ENCODE peak calls at places on chromosome 6, in seven cellular contexts. One of them, this sample, is unnamed.
A peak's percentile ranks its signal among the peaks of the same experiment; 100 is the strongest.

GRCh38 chr6:43060755-43061633 is 1.6 kb downstream of the KLC4 start:
- DNase-seq in pancreas: peak; percentile 43
- DNase-seq in left lung: no peak
- DNase-seq in IMR-90: no peak
- DNase-seq in right atrium auricular region: no peak
- DNase-seq in right cardiac atrium: no peak
- DNase-seq in heart left ventricle: no peak
- DNase-seq in this sample: no peak

GRCh38 chr6:126614642-126615504 is 275.0 kb downstream of the CENPW start:
- DNase-seq in pancreas: no peak
- DNase-seq in left lung: no peak
- DNase-seq in IMR-90: no peak
- DNase-seq in right atrium auricular region: no peak
- DNase-seq in right cardiac atrium: no peak
- DNase-seq in heart left ventricle: no peak
- DNase-seq in this sample: no peak

GRCh38 chr6:116405147-116405546 is 34.4 kb downstream of the DSE start:
- DNase-seq in pancreas: no peak
- DNase-seq in left lung: no peak
- DNase-seq in IMR-90: peak; percentile 84
- DNase-seq in right atrium auricular region: no peak
- DNase-seq in right cardiac atrium: no peak
- DNase-seq in heart left ventricle: no peak
- DNase-seq in this sample: no peak

GRCh38 chr6:43614396-43614730 is 14.7 kb downstream of the GTPBP2 start:
- DNase-seq in pancreas: no peak
- DNase-seq in left lung: no peak
- DNase-seq in IMR-90: no peak
- DNase-seq in right atrium auricular region: no peak
- DNase-seq in right cardiac atrium: no peak
- DNase-seq in heart left ventricle: no peak
- DNase-seq in this sample: no peak

GRCh38 chr6:17874753-17875152 is 112.7 kb downstream of the KIF13A start:
- DNase-seq in pancreas: no peak
- DNase-seq in left lung: no peak
- DNase-seq in IMR-90: no peak
- DNase-seq in right atrium auricular region: no peak
- DNase-seq in right cardiac atrium: no peak
- DNase-seq in heart left ventricle: no peak
- DNase-seq in this sample: no peak

GRCh38 chr6:138485005-138485545 is 14.2 kb downstream of the NHSL1 start:
- DNase-seq in pancreas: no peak
- DNase-seq in left lung: no peak
- DNase-seq in IMR-90: peak; percentile 8
- DNase-seq in right atrium auricular region: no peak
- DNase-seq in right cardiac atrium: no peak
- DNase-seq in heart left ventricle: no peak
- DNase-seq in this sample: no peak

GRCh38 chr6:13673368-13673767 is 38.3 kb downstream of the RANBP9 start:
- DNase-seq in pancreas: no peak
- DNase-seq in left lung: no peak
- DNase-seq in IMR-90: no peak
- DNase-seq in right atrium auricular region: no peak
- DNase-seq in right cardiac atrium: no peak
- DNase-seq in heart left ventricle: no peak
- DNase-seq in this sample: no peak

GRCh38 chr6:148968636-148969270 is 221.9 kb downstream of the UST start:
- DNase-seq in pancreas: no peak
- DNase-seq in left lung: no peak
- DNase-seq in IMR-90: peak; percentile 70
- DNase-seq in right atrium auricular region: no peak
- DNase-seq in right cardiac atrium: no peak
- DNase-seq in heart left ventricle: no peak
- DNase-seq in this sample: no peak

GRCh38 chr6:111725446-111726112 is 119.9 kb upstream of the TRAF3IP2 start:
- DNase-seq in pancreas: no peak
- DNase-seq in left lung: no peak
- DNase-seq in IMR-90: peak; percentile 32
- DNase-seq in right atrium auricular region: peak; percentile 74
- DNase-seq in right cardiac atrium: peak; percentile 53
- DNase-seq in heart left ventricle: no peak
- DNase-seq in this sample: no peak

GRCh38 chr6:31293343-31293742 is 21.5 kb upstream of the HLA-C start:
- DNase-seq in pancreas: no peak
- DNase-seq in left lung: no peak
- DNase-seq in IMR-90: peak; percentile 39
- DNase-seq in right atrium auricular region: no peak
- DNase-seq in right cardiac atrium: no peak
- DNase-seq in heart left ventricle: no peak
- DNase-seq in this sample: no peak

GRCh38 chr6:112831022-112831421 is 483.9 kb downstream of the RFPL4B start:
- DNase-seq in pancreas: no peak
- DNase-seq in left lung: no peak
- DNase-seq in IMR-90: peak; percentile 18
- DNase-seq in right atrium auricular region: no peak
- DNase-seq in right cardiac atrium: no peak
- DNase-seq in heart left ventricle: no peak
- DNase-seq in this sample: no peak

GRCh38 chr6:149212202-149212601 is 105.3 kb upstream of the TAB2 start:
- DNase-seq in pancreas: no peak
- DNase-seq in left lung: no peak
- DNase-seq in IMR-90: peak; percentile 42
- DNase-seq in right atrium auricular region: no peak
- DNase-seq in right cardiac atrium: no peak
- DNase-seq in heart left ventricle: no peak
- DNase-seq in this sample: no peak

GRCh38 chr6:118580585-118581419 is 32.7 kb downstream of the PLN start:
- DNase-seq in pancreas: no peak
- DNase-seq in left lung: no peak
- DNase-seq in IMR-90: peak; percentile 78
- DNase-seq in right atrium auricular region: peak; percentile 62
- DNase-seq in right cardiac atrium: peak; percentile 30
- DNase-seq in heart left ventricle: peak; percentile 30
- DNase-seq in this sample: no peak

GRCh38 chr6:143164565-143165105 is 103.9 kb downstream of the AIG1 start:
- DNase-seq in pancreas: no peak
- DNase-seq in left lung: no peak
- DNase-seq in IMR-90: no peak
- DNase-seq in right atrium auricular region: no peak
- DNase-seq in right cardiac atrium: no peak
- DNase-seq in heart left ventricle: no peak
- DNase-seq in this sample: no peak

GRCh38 chr6:115241373-115241772 is 819.3 kb downstream of the FRK start:
- DNase-seq in pancreas: no peak
- DNase-seq in left lung: no peak
- DNase-seq in IMR-90: no peak
- DNase-seq in right atrium auricular region: no peak
- DNase-seq in right cardiac atrium: no peak
- DNase-seq in heart left ventricle: no peak
- DNase-seq in this sample: no peak

GRCh38 chr6:44000164-44000842 is 126.9 kb downstream of the MRPL14 start:
- DNase-seq in pancreas: no peak
- DNase-seq in left lung: peak; percentile 90
- DNase-seq in IMR-90: peak; percentile 25
- DNase-seq in right atrium auricular region: no peak
- DNase-seq in right cardiac atrium: no peak
- DNase-seq in heart left ventricle: no peak
- DNase-seq in this sample: no peak

GRCh38 chr6:149031545-149032317 is 284.9 kb downstream of the UST start:
- DNase-seq in pancreas: no peak
- DNase-seq in left lung: no peak
- DNase-seq in IMR-90: peak; percentile 85
- DNase-seq in right atrium auricular region: no peak
- DNase-seq in right cardiac atrium: no peak
- DNase-seq in heart left ventricle: peak; percentile 28
- DNase-seq in this sample: no peak

GRCh38 chr6:110315856-110316398 is 42.2 kb downstream of the METTL24 start:
- DNase-seq in pancreas: no peak
- DNase-seq in left lung: no peak
- DNase-seq in IMR-90: no peak
- DNase-seq in right atrium auricular region: no peak
- DNase-seq in right cardiac atrium: no peak
- DNase-seq in heart left ventricle: no peak
- DNase-seq in this sample: no peak

GRCh38 chr6:152026291-152026690 is 218.8 kb downstream of the ESR1 start:
- DNase-seq in pancreas: no peak
- DNase-seq in left lung: no peak
- DNase-seq in IMR-90: no peak
- DNase-seq in right atrium auricular region: no peak
- DNase-seq in right cardiac atrium: no peak
- DNase-seq in heart left ventricle: no peak
- DNase-seq in this sample: no peak

GRCh38 chr6:114063956-114064355 is 93.0 kb upstream of the HDAC2 start:
- DNase-seq in pancreas: no peak
- DNase-seq in left lung: no peak
- DNase-seq in IMR-90: peak; percentile 38
- DNase-seq in right atrium auricular region: no peak
- DNase-seq in right cardiac atrium: no peak
- DNase-seq in heart left ventricle: no peak
- DNase-seq in this sample: no peak

GRCh38 chr6:129672345-129672691 is 37.7 kb downstream of the ARHGAP18 start:
- DNase-seq in pancreas: no peak
- DNase-seq in left lung: no peak
- DNase-seq in IMR-90: no peak
- DNase-seq in right atrium auricular region: no peak
- DNase-seq in right cardiac atrium: no peak
- DNase-seq in heart left ventricle: no peak
- DNase-seq in this sample: no peak
- H3K27ac ChIP-seq in pancreas: no peak overlapping the region
- H3K27ac ChIP-seq in left lung: peak overlapping the region; percentile 88
- H3K27ac ChIP-seq in IMR-90: peak overlapping the region; percentile 95
- H3K27ac ChIP-seq in right atrium auricular region: peak overlapping the region; percentile 55
- H3K27ac ChIP-seq in right cardiac atrium: peak overlapping the region; percentile 9
- H3K27ac ChIP-seq in heart left ventricle: peak overlapping the region; percentile 61
- H3K27ac ChIP-seq in this sample: peak overlapping the region; percentile 34

DNA sequence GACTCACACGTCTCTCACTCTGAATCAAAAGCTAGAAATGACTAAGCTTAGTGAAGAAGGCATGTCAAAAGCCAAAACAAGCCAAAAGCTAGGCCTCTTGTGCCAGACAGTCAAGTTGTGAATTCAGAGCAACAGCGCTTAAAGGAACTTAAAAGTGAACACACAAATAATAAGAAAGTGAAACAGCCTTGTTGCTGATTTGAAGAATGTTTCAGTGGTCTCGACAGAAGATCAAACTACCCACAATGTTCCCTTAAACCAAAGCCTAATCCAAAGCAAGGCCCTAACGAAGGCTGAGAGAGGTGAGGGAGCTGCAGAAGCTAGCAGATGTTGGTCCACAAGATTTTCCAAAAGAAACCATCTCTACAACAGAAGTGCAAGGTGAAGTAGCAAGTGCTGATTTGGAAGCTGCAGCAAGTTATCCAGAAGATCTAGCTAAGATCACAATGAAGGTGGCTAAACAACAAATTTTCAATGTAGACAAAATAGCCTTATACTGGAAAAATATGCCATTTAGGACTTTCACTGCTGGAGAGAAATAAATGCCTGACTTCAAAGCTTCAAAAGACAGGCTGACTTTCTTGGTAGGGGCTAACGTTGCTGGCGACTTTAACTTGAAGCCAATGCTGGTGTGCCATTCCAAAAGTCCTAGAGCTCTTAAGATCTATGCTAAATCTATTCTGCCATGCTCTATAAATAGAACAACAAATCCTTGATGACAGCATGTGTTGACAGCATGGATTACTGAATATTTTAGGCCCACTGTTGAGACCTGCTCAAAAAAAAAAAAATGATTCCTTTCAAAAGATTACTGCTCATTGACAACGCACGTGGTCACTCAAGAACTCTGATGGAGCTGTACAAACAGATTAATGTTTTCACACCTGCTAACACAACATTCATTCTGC is 40.3 kb downstream of the SEC63 start:
- DNase-seq in pancreas: no peak
- DNase-seq in left lung: no peak
- DNase-seq in IMR-90: no peak
- DNase-seq in right atrium auricular region: no peak
- DNase-seq in right cardiac atrium: no peak
- DNase-seq in heart left ventricle: no peak
- DNase-seq in this sample: no peak
- H3K9me3 ChIP-seq in pancreas: no peaks in the 10 kb centered on the region
- H3K9me3 ChIP-seq in left lung: no peaks in the 10 kb centered on the region
- H3K9me3 ChIP-seq in IMR-90: peaks cover 8% of the 10 kb centered on the region
- H3K9me3 ChIP-seq in right atrium auricular region: peaks cover 15% of the 10 kb centered on the region
- H3K9me3 ChIP-seq in right cardiac atrium: no peaks in the 10 kb centered on the region
- H3K9me3 ChIP-seq in heart left ventricle: peaks cover 14% of the 10 kb centered on the region
- H3K9me3 ChIP-seq in this sample: no peaks in the 10 kb centered on the region

GRCh38 chr6:4582506-4582905 is 193.7 kb upstream of the CDYL start:
- DNase-seq in pancreas: no peak
- DNase-seq in left lung: no peak
- DNase-seq in IMR-90: peak; percentile 64
- DNase-seq in right atrium auricular region: no peak
- DNase-seq in right cardiac atrium: no peak
- DNase-seq in heart left ventricle: no peak
- DNase-seq in this sample: no peak

GRCh38 chr6:4580361-4580760 is 195.8 kb upstream of the CDYL start:
- DNase-seq in pancreas: no peak
- DNase-seq in left lung: no peak
- DNase-seq in IMR-90: no peak
- DNase-seq in right atrium auricular region: no peak
- DNase-seq in right cardiac atrium: no peak
- DNase-seq in heart left ventricle: no peak
- DNase-seq in this sample: no peak

GRCh38 chr6:4583026-4583425 is 193.2 kb upstream of the CDYL start:
- DNase-seq in pancreas: no peak
- DNase-seq in left lung: no peak
- DNase-seq in IMR-90: no peak
- DNase-seq in right atrium auricular region: no peak
- DNase-seq in right cardiac atrium: no peak
- DNase-seq in heart left ventricle: no peak
- DNase-seq in this sample: no peak

GRCh38 chr6:4584801-4585200 is 191.4 kb upstream of the CDYL start:
- DNase-seq in pancreas: no peak
- DNase-seq in left lung: no peak
- DNase-seq in IMR-90: no peak
- DNase-seq in right atrium auricular region: no peak
- DNase-seq in right cardiac atrium: no peak
- DNase-seq in heart left ventricle: no peak
- DNase-seq in this sample: no peak

GRCh38 chr6:4581468-4582420 is 194.5 kb upstream of the CDYL start:
- DNase-seq in pancreas: no peak
- DNase-seq in left lung: no peak
- DNase-seq in IMR-90: peak; percentile 95
- DNase-seq in right atrium auricular region: no peak
- DNase-seq in right cardiac atrium: no peak
- DNase-seq in heart left ventricle: no peak
- DNase-seq in this sample: no peak
- H3K4me3 ChIP-seq in pancreas: no peak overlapping the region
- H3K4me3 ChIP-seq in left lung: no peak overlapping the region
- H3K4me3 ChIP-seq in IMR-90: no peak overlapping the region
- H3K4me3 ChIP-seq in right atrium auricular region: no peak overlapping the region
- H3K4me3 ChIP-seq in right cardiac atrium: no peak overlapping the region
- H3K4me3 ChIP-seq in heart left ventricle: no peak overlapping the region
- H3K4me3 ChIP-seq in this sample: no peak overlapping the region

DNA sequence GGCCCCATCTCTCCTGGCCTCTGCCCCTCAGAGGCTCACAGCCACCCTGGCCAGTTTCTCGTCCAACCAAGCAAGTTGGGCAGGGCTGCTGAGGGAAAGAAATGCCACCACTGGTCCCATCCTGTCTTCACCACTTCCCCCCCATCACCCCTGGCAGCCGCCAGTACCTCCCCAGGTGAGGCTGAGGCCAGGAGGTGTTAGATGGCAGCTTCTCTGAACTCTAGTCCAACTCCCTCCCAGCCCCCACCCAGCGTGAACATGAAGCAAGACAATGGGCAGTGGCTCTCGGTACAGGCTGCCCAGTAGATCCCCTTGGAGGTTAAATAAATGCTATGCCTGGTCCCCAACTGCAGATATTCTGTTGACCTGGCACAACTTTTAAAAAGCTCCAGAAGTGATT is 25.9 kb downstream of the KCNK5 start:
- DNase-seq in pancreas: no peak
- DNase-seq in left lung: no peak
- DNase-seq in IMR-90: no peak
- DNase-seq in right atrium auricular region: no peak
- DNase-seq in right cardiac atrium: no peak
- DNase-seq in heart left ventricle: no peak
- DNase-seq in this sample: no peak
- H3K27ac ChIP-seq in pancreas: peak overlapping the region; percentile 22
- H3K27ac ChIP-seq in left lung: peak overlapping the region; percentile 46
- H3K27ac ChIP-seq in IMR-90: no peak overlapping the region
- H3K27ac ChIP-seq in right atrium auricular region: no peak overlapping the region
- H3K27ac ChIP-seq in right cardiac atrium: no peak overlapping the region
- H3K27ac ChIP-seq in heart left ventricle: no peak overlapping the region
- H3K27ac ChIP-seq in this sample: no peak overlapping the region

This sample was measured in naive thymus-derived CD4-positive, alpha-beta T cell.